ENCODE peak calls at places on chromosomes 4 and X, in five cellular contexts. P is suprapubic skin, V is body of pancreas, L is adrenal gland, Y is upper lobe of left lung. I is an unnamed sample.

GRCh38 chr4:114694770-114695169 is 96.2 kb downstream of the UGT8 start:
- DNase-seq in V (no peak), P (no peak), Y (no peak), L (no peak), I (no peak)

GRCh38 chrX:22041931-22042530 is 9.9 kb downstream of the PHEX start:
- DNase-seq in P (no peak), Y (no peak), V (no peak), L (no peak), I (no peak)

GRCh38 chr4:120843840-120844527 is 78.5 kb downstream of the PRDM5 start:
- DNase-seq in V (peak), L (no peak), Y (peak), P (no peak), I (no peak)

GRCh38 chr4:30912098-30912719 is 192.0 kb downstream of the PCDH7 start:
- DNase-seq in L (no peak), Y (no peak), V (no peak), P (no peak), I (no peak)

GRCh38 chr4:69376450-69376849 is 96.2 kb downstream of the UGT2B28 start:
- DNase-seq in L (no peak), P (no peak), V (no peak), Y (no peak), I (no peak)

GRCh38 chrX:15500497-15500966 is at the start of gene BMX:
- DNase-seq in P (no peak), Y (peak), V (no peak), L (no peak), I (no peak)

GRCh38 chr4:98657531-98658286 is 702 bp downstream of the TSPAN5 start:
- DNase-seq in V (no peak), L (no peak), P (no peak), Y (peak), I (no peak)

GRCh38 chr4:857461-857860 is 31.5 kb upstream of the CPLX1 start:
- DNase-seq in P (no peak), L (no peak), V (no peak), Y (no peak), I (no peak)

GRCh38 chr4:1445716-1446445 is 39.6 kb upstream of the NKX1-1 start:
- DNase-seq in V (no peak), Y (peak), L (no peak), P (no peak), I (no peak)

GRCh38 chrX:37644381-37645305 is 40.9 kb upstream of the XK start:
- DNase-seq in P (no peak), V (no peak), Y (no peak), L (no peak), I (no peak)

GRCh38 chr4:3481113-3481531 is 18.0 kb downstream of the DOK7 start:
- DNase-seq in L (no peak), Y (peak), P (no peak), V (no peak), I (no peak)

DNA sequence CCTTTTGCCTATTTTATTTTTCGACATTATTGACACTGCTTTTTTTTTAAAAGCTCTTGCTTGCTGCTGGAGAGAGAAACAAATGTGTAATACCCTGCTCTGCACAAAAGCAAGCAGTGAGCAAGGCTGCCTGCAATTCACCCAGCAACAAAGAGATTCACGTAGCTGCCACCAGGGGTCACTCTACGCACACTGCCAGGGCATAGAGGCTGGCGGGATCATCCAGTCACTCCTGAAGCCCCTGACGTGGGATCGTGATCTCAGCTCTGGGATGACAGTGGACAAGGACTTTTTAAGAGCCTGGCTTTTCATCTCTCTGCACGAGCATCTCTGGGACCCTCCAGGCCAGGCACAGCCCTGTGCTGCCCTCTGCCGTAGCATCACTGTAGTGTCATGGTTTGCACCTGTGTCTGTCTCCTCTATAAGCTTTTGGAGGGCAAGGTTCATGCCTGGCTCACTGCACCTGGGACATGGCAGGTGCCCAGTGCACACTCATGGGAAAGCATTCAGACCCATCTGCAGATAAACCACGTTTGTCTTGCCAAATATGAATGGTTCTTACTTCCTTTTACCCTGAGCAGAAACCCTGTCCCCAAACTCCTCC is 19.8 kb downstream of the C4orf50 start:
- DNase-seq in L (peak), V (peak), Y (no peak), P (peak), I (peak)
- TF ChIP-seq POLR2A in L (no peak), V (no peak), Y (no peak), P (no peak), I (no peak)

GRCh38 chr4:15427126-15427525 is 707 bp upstream of the C1QTNF7 start:
- DNase-seq in L (no peak), P (no peak), V (no peak), Y (no peak), I (no peak)

GRCh38 chr4:15425520-15425919 is 2.3 kb upstream of the C1QTNF7 start:
- DNase-seq in Y (no peak), P (no peak), V (no peak), L (no peak), I (no peak)

GRCh38 chr4:15427715-15428114 is at the start of gene C1QTNF7:
- DNase-seq in Y (no peak), L (no peak), P (no peak), V (no peak), I (no peak)

GRCh38 chr4:15423285-15423711 is 4.5 kb upstream of the C1QTNF7 start:
- DNase-seq in P (no peak), Y (peak), V (no peak), L (no peak), I (no peak)

DNA sequence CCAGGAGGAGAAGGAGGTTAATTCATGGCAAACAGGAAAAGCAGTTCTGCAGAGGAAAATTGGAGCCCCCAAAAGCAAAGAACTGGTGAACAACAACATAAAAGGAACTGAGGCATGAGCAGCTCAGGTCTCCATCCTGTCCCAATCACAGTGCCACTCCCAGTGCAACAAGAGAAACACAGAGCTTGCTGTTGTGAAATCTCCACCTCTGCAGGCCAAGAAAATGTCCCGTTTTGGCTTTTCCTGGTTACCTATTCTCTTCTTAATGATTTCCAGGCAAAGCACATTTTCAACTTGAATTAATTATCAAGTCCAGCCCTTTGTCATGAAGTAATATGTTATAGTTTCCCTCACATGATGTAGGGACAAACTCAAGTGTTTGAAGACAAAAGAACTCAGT is 778 bp downstream of the C1QTNF7 start:
- DNase-seq in L (no peak), V (no peak), P (no peak), Y (no peak), I (no peak)
- H3K27ac ChIP-seq in L (no peak), V (no peak), P (no peak), Y (no peak), I (no peak)

DNA sequence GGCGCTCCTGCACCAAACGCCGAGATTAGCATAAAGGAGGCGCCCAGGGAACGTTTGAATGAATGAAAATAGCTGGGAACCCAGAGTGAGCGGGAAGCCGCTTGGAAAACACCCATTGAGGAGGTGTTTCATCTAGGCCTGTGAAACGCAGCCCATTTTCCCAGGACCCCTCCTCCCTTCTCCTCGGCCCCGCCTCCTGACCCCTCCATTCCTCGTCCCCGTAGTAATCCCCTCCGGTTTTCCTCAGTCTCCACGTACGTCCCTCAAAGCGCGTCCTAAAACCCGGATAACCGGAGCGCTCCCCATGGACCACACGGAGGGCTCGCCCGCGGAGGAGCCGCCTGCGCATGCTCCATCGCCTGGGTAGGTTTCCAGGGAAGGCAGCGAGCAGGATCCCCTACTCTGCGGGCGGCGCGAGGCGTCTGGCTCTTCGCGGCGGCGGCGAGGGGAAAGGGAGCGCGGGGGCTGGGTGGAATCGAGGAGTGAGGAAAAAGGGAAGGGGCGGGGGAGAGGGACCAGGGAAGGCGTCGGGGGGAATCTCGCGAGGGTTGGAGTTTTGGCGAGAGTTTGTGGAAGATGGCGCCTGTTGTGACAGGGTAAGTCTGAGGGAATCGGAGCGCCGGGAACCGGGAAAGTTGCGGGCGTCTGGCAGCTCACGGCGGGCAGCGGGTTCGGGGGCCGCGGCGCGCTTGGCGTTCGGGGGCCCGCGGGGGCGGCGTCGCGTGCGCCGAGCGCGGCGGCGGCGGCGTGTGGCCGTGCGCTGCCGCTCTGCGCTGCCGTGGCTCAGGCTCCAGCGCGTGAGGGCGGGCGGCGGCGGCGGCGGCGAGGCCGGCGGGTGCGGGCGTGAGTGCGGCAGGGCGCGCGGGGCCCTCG is at the start of gene RBPJ:
- DNase-seq in Y (peak), L (peak), P (peak), V (peak), I (peak)
- TF ChIP-seq POLR2A in Y (peak), L (peak), P (no peak), V (peak), I (peak)

DNA sequence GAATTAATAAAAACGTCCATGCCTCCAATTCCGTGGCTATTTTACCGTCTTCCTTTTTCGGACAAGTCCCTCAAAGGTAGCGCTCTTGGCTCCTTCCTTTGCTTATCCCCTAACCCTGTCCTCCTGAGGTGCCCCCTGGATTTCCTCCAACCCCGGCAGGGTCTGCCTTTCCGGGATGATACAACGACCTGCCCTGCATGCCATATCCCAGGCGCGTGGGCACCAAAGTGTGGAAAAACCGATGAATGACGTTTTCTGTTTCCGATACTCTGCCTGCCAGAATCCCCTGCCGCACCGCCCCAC is 706 bp upstream of the CSTF2 start:
- DNase-seq in L (no peak), Y (no peak), V (no peak), P (no peak), I (no peak)
- H3K27ac ChIP-seq in L (no peak), Y (peak), V (peak), P (no peak), I (no peak)

DNA sequence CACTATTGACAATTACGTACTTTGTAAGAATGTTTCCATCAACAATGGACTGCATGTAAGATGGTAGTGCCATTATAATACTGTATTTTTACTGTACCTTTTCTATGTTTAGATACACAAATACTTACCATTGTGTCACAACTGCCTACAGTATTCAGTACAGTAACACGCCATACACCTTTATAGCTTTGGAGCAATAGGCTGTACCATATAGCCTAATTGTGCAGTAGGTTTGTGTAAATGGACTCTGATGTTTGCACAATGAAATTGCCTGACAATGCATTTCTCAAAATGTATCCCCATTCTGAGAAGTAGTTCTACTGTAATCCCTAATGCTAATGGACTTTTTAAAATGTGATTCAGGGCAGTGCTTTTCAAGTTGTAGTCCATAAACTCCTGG is 106.6 kb downstream of the FHDC1 start:
- DNase-seq in Y (no peak), P (no peak), L (no peak), V (no peak), I (no peak)
- TF ChIP-seq POLR2A in Y (no peak), P (no peak), L (no peak), V (no peak), I (no peak)

GRCh38 chrX:45745479-45745878 is 544.8 kb upstream of the DIPK2B start:
- DNase-seq in V (no peak), Y (no peak), P (no peak), L (no peak), I (no peak)

GRCh38 chrX:45749375-45749774 is 548.7 kb upstream of the DIPK2B start:
- DNase-seq in Y (no peak), P (no peak), V (no peak), L (no peak), I (no peak)

GRCh38 chrX:45748443-45748842 is 547.8 kb upstream of the DIPK2B start:
- DNase-seq in Y (no peak), L (no peak), V (no peak), P (no peak), I (no peak)

GRCh38 chrX:45750639-45751038 is 550.0 kb upstream of the DIPK2B start:
- DNase-seq in V (no peak), Y (no peak), P (no peak), L (no peak), I (peak)

DNA sequence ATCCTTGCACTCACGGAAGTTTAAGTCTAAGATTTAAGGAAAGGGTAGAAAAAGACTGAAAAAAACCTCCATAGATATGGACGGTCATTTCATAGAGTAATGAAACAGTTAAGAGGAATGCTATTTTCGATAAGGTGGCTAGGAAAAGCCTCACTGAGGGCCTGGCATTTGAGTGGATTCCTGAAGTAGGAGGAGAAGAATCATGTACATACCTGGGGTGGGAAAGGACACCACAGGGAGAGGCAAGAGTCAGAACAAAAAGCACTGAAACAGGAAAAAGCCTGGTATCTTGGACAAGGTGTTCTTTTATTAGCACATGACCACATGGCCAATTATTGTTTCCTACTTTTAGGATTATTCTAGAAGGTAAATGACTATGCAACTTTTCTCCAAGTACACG is 547.2 kb upstream of the DIPK2B start:
- DNase-seq in Y (no peak), L (no peak), P (no peak), V (no peak), I (no peak)
- H3K27ac ChIP-seq in Y (peak), L (no peak), P (no peak), V (no peak), I (no peak)